ENCODE peak calls at places on chromosomes 3 and 15, in ten cellular contexts. J is foreskin fibroblast, O is body of pancreas, D is left lung, H is A673, K is psoas muscle, S is cardiac muscle cell, A is GM23338, T is uterus, X is stomach. B is an unnamed sample.

GRCh38 chr3:181880339-181880738 is 168.6 kb downstream of the SOX2 start:
- DNase-seq in J (no peak), O (no peak), D (no peak), H (peak; percentile 19), K (no peak), S (peak; percentile 6), A (no peak), T (no peak), X (no peak), B (no peak)

GRCh38 chr3:66439666-66440344 is 61.0 kb downstream of the LRIG1 start:
- DNase-seq in J (no peak), O (no peak), D (no peak), H (no peak), K (no peak), S (no peak), A (no peak), T (peak; percentile 60), X (no peak), B (no peak)

GRCh38 chr15:83734487-83734886 is 80.6 kb downstream of the ADAMTSL3 start:
- DNase-seq in J (no peak), O (no peak), D (no peak), H (peak; percentile 21), K (no peak), S (peak; percentile 27), A (peak; percentile 53), T (no peak), X (no peak), B (no peak)

GRCh38 chr15:66899555-66900350 is 165.6 kb upstream of the SMAD3 start:
- DNase-seq in J (peak; percentile 55), O (no peak), D (no peak), H (no peak), K (no peak), S (no peak), A (no peak), T (no peak), X (no peak), B (no peak)

GRCh38 chr15:101255615-101256350 is 3.9 kb upstream of the CHSY1 start:
- DNase-seq in J (peak; percentile 60), O (peak; percentile 64), D (no peak), H (no peak), K (no peak), S (peak; percentile 90), A (no peak), T (no peak), X (no peak), B (no peak)

GRCh38 chr3:134094491-134094890 is 64.8 kb upstream of the SLCO2A1 start:
- DNase-seq in J (no peak), O (no peak), D (no peak), H (no peak), K (no peak), S (peak; percentile 56), A (no peak), T (no peak), X (no peak), B (no peak)

GRCh38 chr3:195007151-195007550 is 263.8 kb downstream of the XXYLT1 start:
- DNase-seq in J (no peak), O (no peak), D (no peak), H (no peak), K (no peak), S (no peak), A (no peak), T (no peak), X (peak; percentile 7), B (no peak)

GRCh38 chr3:29370451-29371420 is 89.9 kb downstream of the RBMS3 start:
- DNase-seq in J (no peak), O (no peak), D (no peak), H (no peak), K (no peak), S (no peak), A (no peak), T (no peak), X (no peak), B (no peak)

GRCh38 chr3:11150256-11150655 is 4.0 kb upstream of the HRH1 start:
- DNase-seq in J (no peak), O (no peak), D (no peak), H (no peak), K (no peak), S (no peak), A (no peak), T (no peak), X (no peak), B (no peak)

GRCh38 chr15:66785637-66786036 is 83.6 kb downstream of the SMAD6 start:
- DNase-seq in J (no peak), O (no peak), D (no peak), H (no peak), K (no peak), S (peak; percentile 70), A (no peak), T (no peak), X (no peak), B (no peak)

GRCh38 chr3:38029400-38030125 is at the start of gene PLCD1:
- DNase-seq in J (peak; percentile 89), O (peak; percentile 69), D (peak; percentile 93), H (no peak), K (peak; percentile 81), S (peak; percentile 80), A (peak; percentile 90), T (peak; percentile 80), X (peak; percentile 71), B (no peak)

GRCh38 chr3:121651684-121652083 is 9.0 kb downstream of the HCLS1 start:
- DNase-seq in J (peak; percentile 41), O (no peak), D (no peak), H (peak; percentile 40), K (no peak), S (peak; percentile 26), A (no peak), T (no peak), X (no peak), B (no peak)

GRCh38 chr3:138560501-138560900 is 33.6 kb downstream of the CEP70 start:
- DNase-seq in J (no peak), O (no peak), D (no peak), H (no peak), K (no peak), S (no peak), A (no peak), T (no peak), X (no peak), B (no peak)

GRCh38 chr3:29333520-29333919 is 52.6 kb downstream of the RBMS3 start:
- DNase-seq in J (peak; percentile 82), O (no peak), D (no peak), H (peak; percentile 45), K (no peak), S (no peak), A (no peak), T (no peak), X (no peak), B (no peak)

DNA sequence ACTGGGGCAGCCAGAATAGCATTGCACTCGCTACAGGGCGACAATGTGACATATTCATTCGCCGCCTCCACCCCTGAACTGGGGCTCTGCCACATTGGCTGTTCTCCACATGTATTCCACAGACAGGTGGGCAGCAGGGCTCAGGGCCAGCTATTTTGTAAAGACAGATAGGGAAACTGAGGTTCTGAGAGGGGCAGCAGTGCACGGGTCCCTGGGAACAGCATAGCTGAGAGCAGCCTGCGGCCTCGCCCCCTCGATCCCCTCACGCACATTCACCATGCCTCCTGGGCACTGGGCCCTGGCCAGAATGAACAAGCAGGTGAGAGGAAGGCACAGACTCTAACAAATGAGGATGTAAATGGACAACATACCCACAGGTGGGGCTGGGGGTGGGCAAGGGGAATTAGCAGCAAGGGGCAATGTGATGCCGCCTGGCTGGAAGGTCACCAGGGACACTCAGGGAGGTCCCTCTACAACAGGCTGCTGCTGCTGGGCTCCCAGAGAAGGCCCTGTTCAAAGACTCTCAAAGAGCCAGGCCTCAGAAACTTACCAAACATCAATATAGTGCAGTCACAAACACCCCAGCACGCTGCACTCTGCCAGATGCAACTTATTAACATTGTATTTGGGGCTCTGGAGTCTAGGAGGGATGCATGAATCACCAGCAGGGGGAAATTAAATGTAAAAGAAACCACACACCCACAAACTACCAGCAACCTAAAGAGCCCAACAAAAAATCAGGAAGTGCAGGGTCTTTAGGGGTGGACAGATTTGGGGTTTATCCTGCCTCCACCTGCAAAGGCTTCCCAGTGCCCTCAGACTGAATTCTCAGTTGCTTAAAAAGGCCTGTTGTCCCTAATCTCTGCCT is 74.8 kb upstream of the SPATA12 start:
- DNase-seq in J (peak; percentile 87), O (no peak), D (no peak), H (peak; percentile 14), K (no peak), S (peak; percentile 53), A (peak; percentile 30), T (no peak), X (no peak), B (peak; percentile 62)
- TF ChIP-seq CTCF in J (peak; percentile 14), O (no peak), D (no peak), H (no peak), K (no peak), S (peak; percentile 13), A (peak; percentile 10), T (no peak), X (no peak), B (peak; percentile 28)

GRCh38 chr3:71797455-71797854 is 12.5 kb upstream of the PROK2 start:
- DNase-seq in J (no peak), O (no peak), D (no peak), H (no peak), K (no peak), S (no peak), A (no peak), T (no peak), X (no peak), B (no peak)
- H3K4me3 ChIP-seq in J (no peak overlapping the region), O (no peak overlapping the region), D (no peak overlapping the region), H (no peak overlapping the region), K (no peak overlapping the region), S (no peak overlapping the region), A (no peak overlapping the region), T (no peak overlapping the region), X (no peak overlapping the region), B (no peak overlapping the region)

DNA sequence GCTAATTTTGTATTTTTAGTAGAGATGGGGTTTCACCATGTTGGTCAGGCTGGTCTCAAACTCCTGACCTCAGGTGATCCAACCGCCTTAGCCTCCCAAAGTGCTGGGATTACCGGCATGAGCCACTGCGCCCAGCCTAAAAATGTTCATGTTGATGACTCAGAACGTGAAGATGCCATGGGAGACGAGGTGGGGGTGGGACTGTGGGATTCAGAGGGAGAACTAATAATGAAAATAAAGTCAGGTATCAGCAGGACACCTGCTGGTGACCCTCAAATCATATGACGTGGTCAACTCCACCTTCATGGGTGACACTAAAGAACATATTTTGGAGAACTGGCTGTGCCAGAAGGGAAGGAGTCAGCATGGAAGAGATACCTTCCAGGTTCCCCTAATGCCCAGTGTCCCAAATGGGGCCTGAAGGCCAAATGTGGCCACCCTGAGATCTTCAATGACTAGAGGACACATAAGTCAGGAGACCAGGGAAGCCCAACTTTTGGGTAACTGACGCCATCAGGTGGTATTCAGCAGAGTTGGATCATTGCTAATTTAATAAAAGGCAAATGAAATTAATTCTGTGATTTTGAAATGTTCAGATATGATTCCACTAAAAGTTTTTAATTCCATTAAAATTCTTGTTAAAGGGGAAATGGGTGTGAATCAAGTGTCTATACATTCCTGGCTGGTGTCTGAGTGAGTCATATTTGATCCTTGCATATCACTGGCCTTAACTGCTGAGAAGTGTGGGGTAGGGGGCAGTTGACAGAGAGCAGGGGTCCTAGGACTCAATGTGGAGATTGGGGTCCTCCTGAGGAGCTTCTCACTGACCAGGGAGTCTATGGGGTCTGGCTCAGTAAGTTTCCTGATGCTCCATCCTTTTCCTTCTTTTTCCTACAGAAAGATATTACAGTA is 88.6 kb upstream of the GSK3B start:
- DNase-seq in J (peak; percentile 82), O (no peak), D (no peak), H (peak; percentile 27), K (no peak), S (peak; percentile 71), A (peak; percentile 30), T (no peak), X (no peak), B (no peak)
- TF ChIP-seq CTCF in J (peak; percentile 46), O (no peak), D (no peak), H (peak; percentile 50), K (peak; percentile 33), S (peak; percentile 47), A (peak; percentile 56), T (no peak), X (peak; percentile 34), B (peak; percentile 37)

GRCh38 chr3:158493931-158494330 is 77.1 kb upstream of the MLF1 start:
- DNase-seq in J (no peak), O (no peak), D (no peak), H (no peak), K (no peak), S (no peak), A (no peak), T (no peak), X (no peak), B (no peak)
- H3K4me3 ChIP-seq in J (no peak overlapping the region), O (no peak overlapping the region), D (no peak overlapping the region), H (no peak overlapping the region), K (no peak overlapping the region), S (no peak overlapping the region), A (no peak overlapping the region), T (no peak overlapping the region), X (no peak overlapping the region), B (no peak overlapping the region)